ENCODE peak calls at places on chromosomes 13 and 19, in four cellular contexts. D is PC-9; Y is heart left ventricle; K is activated CD4-positive, alpha-beta T cell treated with anti-CD3 and anti-CD28 coated beads for 24 hours. U is an unnamed sample.

GRCh38 chr13:68851026-68851425 is 1256.6 kb upstream of the ATXN8OS start:
- DNase-seq in D (no peak), Y (no peak), K (no peak), U (no peak)

GRCh38 chr13:62387642-62388041 is 972.0 kb upstream of the PCDH20 start:
- DNase-seq in D (no peak), K (no peak), Y (no peak), U (no peak)

GRCh38 chr19:46875234-46875633 is 14.4 kb downstream of the ARHGAP35 start:
- DNase-seq in Y (no peak), D (no peak), K (no peak), U (no peak)

GRCh38 chr19:31897292-31897691 is 448.1 kb upstream of the ZNF507 start:
- DNase-seq in Y (no peak), D (no peak), K (no peak), U (no peak)

GRCh38 chr13:44489751-44490150 is 86.4 kb downstream of the TSC22D1 start:
- DNase-seq in Y (no peak), K (no peak), D (no peak), U (no peak)

GRCh38 chr19:22807061-22807835 is 23.3 kb upstream of the ZNF99 start:
- DNase-seq in D (no peak), K (no peak), Y (no peak), U (peak)

GRCh38 chr19:42596391-42597071 is 1.8 kb upstream of the CEACAM8 start:
- DNase-seq in D (peak), K (peak), Y (peak), U (no peak)

GRCh38 chr19:14091086-14091884 is 734 bp upstream of the SAMD1 start:
- DNase-seq in K (no peak), D (peak), Y (peak), U (no peak)

GRCh38 chr13:113848431-113849260 is 15.2 kb downstream of the GAS6 start:
- DNase-seq in D (peak), K (no peak), Y (no peak), U (peak)

U was measured in right atrium auricular region.